ENCODE peak calls at places on chromosomes 13 and 19, in ten cellular contexts. B is PC-3, P is breast epithelium, C is IMR-90, E is esophagus squamous epithelium, G is tibial artery, Q is HL-60, W is MM.1S, V is PC-9, D is neural progenitor cell. A is an unnamed sample.

GRCh38 chr13:50942630-50943311 is 33.2 kb downstream of the RNASEH2B start:
- DNase-seq in B (no peak), P (no peak), C (no peak), E (no peak), G (no peak), Q (no peak), W (no peak), V (no peak), D (no peak), A (no peak)

GRCh38 chr19:36605101-36605838 is at the start of gene ZNF382:
- DNase-seq in B (peak), P (peak), C (peak), E (no peak), G (peak), Q (peak), W (no peak), V (no peak), D (peak), A (peak)

GRCh38 chr13:80824231-80824630 is 483.3 kb upstream of the SPRY2 start:
- DNase-seq in B (peak), P (no peak), C (no peak), E (no peak), G (no peak), Q (no peak), W (no peak), V (no peak), D (no peak), A (no peak)

GRCh38 chr13:51797664-51798488 is 6.1 kb downstream of the DHRS12 start:
- DNase-seq in B (peak), P (peak), C (peak), E (no peak), G (no peak), Q (no peak), W (peak), V (peak), D (peak), A (peak)

GRCh38 chr13:111846396-111847174 is 220.4 kb upstream of the SOX1 start:
- DNase-seq in B (no peak), P (no peak), C (no peak), E (no peak), G (no peak), Q (no peak), W (no peak), V (no peak), D (no peak), A (no peak)

GRCh38 chr19:29872224-29872731 is 60.5 kb downstream of the CCNE1 start:
- DNase-seq in B (no peak), P (no peak), C (no peak), E (no peak), G (no peak), Q (no peak), W (no peak), V (no peak), D (peak), A (no peak)

GRCh38 chr19:50513746-50514345 is at the start of gene ASPDH:
- DNase-seq in B (no peak), P (no peak), C (no peak), E (no peak), G (no peak), Q (no peak), W (no peak), V (no peak), D (peak), A (no peak)

GRCh38 chr13:101127741-101128353 is 288.5 kb downstream of the NALCN start:
- DNase-seq in B (peak), P (no peak), C (peak), E (no peak), G (no peak), Q (no peak), W (peak), V (no peak), D (peak), A (no peak)

GRCh38 chr13:36531746-36532486 is 99.6 kb downstream of the CCNA1 start:
- DNase-seq in B (peak), P (no peak), C (no peak), E (no peak), G (no peak), Q (peak), W (no peak), V (no peak), D (no peak), A (no peak)

GRCh38 chr13:99062593-99062992 is 84.7 kb upstream of the DOCK9 start:
- DNase-seq in B (peak), P (peak), C (peak), E (no peak), G (peak), Q (no peak), W (no peak), V (no peak), D (no peak), A (no peak)

GRCh38 chr13:44116562-44117315 is 237.0 kb downstream of the LACC1 start:
- DNase-seq in B (no peak), P (no peak), C (peak), E (no peak), G (no peak), Q (no peak), W (no peak), V (no peak), D (no peak), A (no peak)

GRCh38 chr13:84563611-84564010 is 681.3 kb upstream of the SLITRK1 start:
- DNase-seq in B (no peak), P (no peak), C (no peak), E (no peak), G (no peak), Q (no peak), W (no peak), V (no peak), D (no peak), A (no peak)

GRCh38 chr13:29624997-29625396 is 29.5 kb upstream of the SLC7A1 start:
- DNase-seq in B (no peak), P (no peak), C (no peak), E (no peak), G (no peak), Q (no peak), W (no peak), V (no peak), D (no peak), A (no peak)

GRCh38 chr13:27194895-27195764 is 23.5 kb upstream of the USP12 start:
- DNase-seq in B (peak), P (no peak), C (peak), E (no peak), G (no peak), Q (no peak), W (no peak), V (peak), D (peak), A (no peak)

GRCh38 chr13:35675651-35676050 is 199.2 kb upstream of the MAB21L1 start:
- DNase-seq in B (no peak), P (no peak), C (no peak), E (no peak), G (no peak), Q (no peak), W (no peak), V (no peak), D (no peak), A (no peak)

GRCh38 chr19:30268601-30269000 is 103.6 kb upstream of the ZNF536 start:
- DNase-seq in B (no peak), P (no peak), C (no peak), E (no peak), G (no peak), Q (no peak), W (no peak), V (no peak), D (no peak), A (no peak)

GRCh38 chr19:17347361-17347760 is 10.0 kb downstream of the GTPBP3 start:
- DNase-seq in B (no peak), P (no peak), C (peak), E (no peak), G (no peak), Q (no peak), W (no peak), V (no peak), D (no peak), A (no peak)

GRCh38 chr19:35644987-35645679 is 3.0 kb upstream of the COX6B1 start:
- DNase-seq in B (peak), P (peak), C (peak), E (no peak), G (peak), Q (peak), W (peak), V (no peak), D (peak), A (peak)

GRCh38 chr13:31204592-31204991 is 4.8 kb downstream of the B3GLCT start:
- DNase-seq in B (peak), P (no peak), C (peak), E (no peak), G (no peak), Q (no peak), W (no peak), V (peak), D (no peak), A (no peak)

GRCh38 chr19:15666883-15667282 is 6.0 kb upstream of the CYP4F12 start:
- DNase-seq in B (no peak), P (no peak), C (no peak), E (no peak), G (no peak), Q (peak), W (no peak), V (no peak), D (no peak), A (peak)

GRCh38 chr13:99215466-99215865 is 14.8 kb downstream of the UBAC2 start:
- DNase-seq in B (no peak), P (no peak), C (no peak), E (no peak), G (no peak), Q (no peak), W (no peak), V (no peak), D (no peak), A (no peak)

GRCh38 chr13:77831870-77832269 is 86.8 kb downstream of the EDNRB start:
- DNase-seq in B (no peak), P (no peak), C (no peak), E (no peak), G (no peak), Q (no peak), W (no peak), V (no peak), D (no peak), A (no peak)

GRCh38 chr13:72186730-72187422 is 319.9 kb upstream of the DACH1 start:
- DNase-seq in B (peak), P (peak), C (no peak), E (no peak), G (no peak), Q (no peak), W (no peak), V (no peak), D (no peak), A (peak)

GRCh38 chr13:41039746-41040145 is 20.6 kb upstream of the ELF1 start:
- DNase-seq in B (no peak), P (no peak), C (no peak), E (no peak), G (no peak), Q (no peak), W (no peak), V (no peak), D (no peak), A (no peak)

GRCh38 chr19:16608290-16608704 is 19.7 kb downstream of the MED26 start:
- DNase-seq in B (peak), P (no peak), C (peak), E (no peak), G (peak), Q (no peak), W (no peak), V (no peak), D (no peak), A (peak)

GRCh38 chr19:28481674-28482073 is 731.3 kb downstream of the UQCRFS1 start:
- DNase-seq in B (no peak), P (no peak), C (no peak), E (no peak), G (no peak), Q (no peak), W (no peak), V (no peak), D (no peak), A (no peak)

GRCh38 chr19:56136362-56136761 is 4.7 kb upstream of the ZNF444 start:
- DNase-seq in B (no peak), P (no peak), C (no peak), E (no peak), G (no peak), Q (no peak), W (peak), V (no peak), D (peak), A (no peak)

GRCh38 chr13:99367663-99368448 is 60.7 kb upstream of the GPR183 start:
- DNase-seq in B (no peak), P (no peak), C (no peak), E (no peak), G (no peak), Q (no peak), W (no peak), V (no peak), D (no peak), A (no peak)

GRCh38 chr19:32339988-32340874 is 5.2 kb upstream of the ZNF507 start:
- DNase-seq in B (peak), P (no peak), C (peak), E (no peak), G (peak), Q (no peak), W (peak), V (no peak), D (peak), A (peak)

GRCh38 chr13:37446503-37446902 is 152.1 kb downstream of the POSTN start:
- DNase-seq in B (peak), P (no peak), C (peak), E (no peak), G (peak), Q (no peak), W (no peak), V (no peak), D (no peak), A (no peak)

GRCh38 chr19:55677572-55678028 is 2.6 kb downstream of the EPN1 start:
- DNase-seq in B (no peak), P (no peak), C (no peak), E (no peak), G (no peak), Q (no peak), W (no peak), V (no peak), D (no peak), A (no peak)

GRCh38 chr19:37955986-37956385 is 49.0 kb downstream of the SIPA1L3 start:
- DNase-seq in B (no peak), P (no peak), C (no peak), E (no peak), G (no peak), Q (no peak), W (no peak), V (no peak), D (no peak), A (no peak)

GRCh38 chr19:39296906-39297305 is 699 bp downstream of the IFNL1 start:
- DNase-seq in B (no peak), P (no peak), C (no peak), E (no peak), G (no peak), Q (no peak), W (no peak), V (no peak), D (no peak), A (no peak)

GRCh38 chr19:35011737-35012682 is 11.9 kb downstream of the GRAMD1A start:
- DNase-seq in B (no peak), P (no peak), C (no peak), E (no peak), G (no peak), Q (no peak), W (no peak), V (no peak), D (no peak), A (no peak)

GRCh38 chr13:100363351-100363750 is 225.2 kb downstream of the GGACT start:
- DNase-seq in B (no peak), P (no peak), C (peak), E (no peak), G (no peak), Q (no peak), W (no peak), V (peak), D (no peak), A (no peak)

GRCh38 chr19:4516199-4516938 is 1.9 kb downstream of the PLIN4 start:
- DNase-seq in B (no peak), P (no peak), C (no peak), E (no peak), G (no peak), Q (no peak), W (no peak), V (no peak), D (no peak), A (no peak)

GRCh38 chr19:18559685-18560084 is 2.0 kb downstream of the KXD1 start:
- DNase-seq in B (no peak), P (no peak), C (no peak), E (no peak), G (no peak), Q (no peak), W (no peak), V (no peak), D (no peak), A (no peak)
- H3K27ac ChIP-seq in B (no peak), P (peak), C (no peak), E (peak), G (peak), Q (no peak), W (no peak), V (no peak), D (no peak), A (peak)

GRCh38 chr19:6674868-6675305 is 4.9 kb upstream of the TNFSF14 start:
- DNase-seq in B (peak), P (peak), C (peak), E (no peak), G (peak), Q (peak), W (peak), V (peak), D (peak), A (peak)
- TF ChIP-seq CTCF in B (peak), P (no peak), C (no peak), E (no peak), G (no peak), Q (peak), W (peak), V (no peak), D (no peak), A (no peak)

DNA sequence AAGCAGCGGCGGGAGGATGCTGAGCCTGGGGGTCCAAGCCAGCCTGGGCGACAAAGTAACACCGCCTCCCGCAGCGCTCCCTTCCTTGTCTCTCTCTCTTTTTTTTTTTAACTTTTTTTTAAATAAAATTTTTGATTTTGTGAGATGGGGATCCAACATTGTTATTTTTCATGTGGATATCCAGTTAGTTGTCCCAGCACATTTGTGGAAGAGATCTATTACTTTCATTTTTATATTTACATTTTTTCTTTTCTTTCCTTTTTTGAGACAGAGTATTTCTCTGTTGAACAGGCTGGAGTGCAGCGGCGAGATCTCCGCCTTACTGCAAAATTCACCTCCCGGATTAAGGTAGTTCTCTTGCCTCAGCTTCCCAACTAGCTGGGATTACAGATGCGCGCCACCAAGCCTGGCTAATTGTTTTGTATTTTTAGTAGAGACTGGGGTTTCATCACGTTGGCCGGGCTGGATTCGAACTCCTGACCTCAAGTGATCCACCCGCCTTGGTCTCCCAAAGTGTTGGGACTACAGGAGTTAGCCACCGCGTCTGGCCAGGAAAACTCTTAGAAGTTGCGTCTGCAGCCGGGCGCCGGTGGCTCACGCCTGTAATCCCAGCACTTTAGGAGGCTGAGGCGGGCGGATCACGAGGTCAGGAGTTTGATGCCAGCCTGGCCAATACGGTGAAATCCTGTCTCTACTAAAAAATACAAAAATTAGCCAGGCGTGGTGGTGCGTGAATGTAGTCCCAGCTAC is 19.4 kb downstream of the ZNF816 start:
- DNase-seq in B (no peak), P (no peak), C (no peak), E (no peak), G (no peak), Q (no peak), W (no peak), V (no peak), D (no peak), A (no peak)
- H3K27ac ChIP-seq in B (peak), P (peak), C (peak), E (peak), G (peak), Q (no peak), W (no peak), V (no peak), D (no peak), A (peak)

GRCh38 chr19:43652546-43652874 is 12.9 kb upstream of the CADM4 start:
- DNase-seq in B (no peak), P (no peak), C (no peak), E (no peak), G (no peak), Q (no peak), W (no peak), V (no peak), D (no peak), A (no peak)
- TF ChIP-seq CTCF in B (no peak), P (no peak), C (no peak), E (no peak), G (no peak), Q (no peak), W (no peak), V (peak), D (no peak), A (no peak)

DNA sequence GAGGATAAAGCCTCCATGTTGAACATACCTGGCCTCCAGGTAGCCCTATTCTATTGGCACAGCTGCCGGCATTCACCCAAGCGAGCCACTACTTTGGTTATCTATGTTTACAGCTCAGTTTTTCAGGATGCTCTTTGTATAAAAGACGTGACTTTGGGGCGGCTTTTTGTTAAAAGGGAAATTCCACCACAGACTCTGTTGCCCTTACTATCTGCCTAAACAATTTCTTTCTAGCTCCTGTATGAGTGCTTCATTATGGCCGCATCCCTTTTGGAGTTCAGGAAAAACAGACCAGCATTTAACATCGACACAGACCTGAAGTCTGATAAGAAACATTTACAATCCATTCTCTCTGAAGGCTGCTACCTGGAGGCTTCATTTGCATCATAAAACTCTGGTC is 9.1 kb upstream of the IGSF23 start:
- DNase-seq in B (no peak), P (no peak), C (no peak), E (no peak), G (no peak), Q (no peak), W (no peak), V (no peak), D (no peak), A (no peak)
- H3K27ac ChIP-seq in B (no peak), P (no peak), C (peak), E (no peak), G (no peak), Q (no peak), W (no peak), V (no peak), D (no peak), A (no peak)

DNA sequence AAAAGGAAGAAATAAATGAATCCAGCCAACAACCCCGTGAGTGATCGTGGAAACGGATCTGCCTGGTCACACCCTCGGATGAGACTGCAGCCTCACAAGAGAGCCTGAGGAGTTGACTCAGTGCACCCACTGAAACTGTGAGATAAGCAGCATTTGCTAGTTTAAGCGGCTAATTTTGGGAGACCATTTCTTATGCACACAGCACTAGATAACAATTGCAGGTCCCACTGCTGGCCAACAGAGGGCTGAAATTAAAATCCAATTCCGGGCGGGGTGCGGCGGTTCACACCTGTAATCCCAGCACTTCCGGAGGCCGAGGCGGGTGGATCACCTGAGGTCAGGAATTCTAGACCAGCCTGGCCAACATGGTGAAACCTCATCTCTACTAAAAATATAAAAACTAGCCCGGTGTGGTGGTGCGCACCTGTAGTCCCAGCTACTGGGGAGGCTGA is 3.6 kb downstream of the UQCR11 start:
- DNase-seq in B (peak), P (no peak), C (no peak), E (no peak), G (no peak), Q (no peak), W (peak), V (no peak), D (no peak), A (no peak)
- TF ChIP-seq CTCF in B (no peak), P (no peak), C (peak), E (no peak), G (no peak), Q (no peak), W (peak), V (peak), D (peak), A (peak)

GRCh38 chr13:110520431-110521295 is 40.9 kb downstream of the RAB20 start:
- DNase-seq in B (no peak), P (peak), C (peak), E (no peak), G (peak), Q (peak), W (no peak), V (no peak), D (no peak), A (peak)

GRCh38 chr13:110521296-110521680 is 40.2 kb downstream of the RAB20 start:
- DNase-seq in B (no peak), P (no peak), C (no peak), E (no peak), G (no peak), Q (no peak), W (no peak), V (no peak), D (no peak), A (no peak)

GRCh38 chr13:110523180-110523579 is 38.3 kb downstream of the RAB20 start:
- DNase-seq in B (no peak), P (no peak), C (no peak), E (no peak), G (no peak), Q (no peak), W (no peak), V (no peak), D (no peak), A (no peak)

GRCh38 chr13:110523838-110524237 is 37.7 kb downstream of the RAB20 start:
- DNase-seq in B (no peak), P (no peak), C (no peak), E (no peak), G (no peak), Q (no peak), W (no peak), V (no peak), D (no peak), A (no peak)

GRCh38 chr13:110521946-110522345 is 39.6 kb downstream of the RAB20 start:
- DNase-seq in B (no peak), P (no peak), C (no peak), E (no peak), G (no peak), Q (peak), W (no peak), V (no peak), D (no peak), A (no peak)
- H3K27ac ChIP-seq in B (no peak), P (no peak), C (no peak), E (peak), G (peak), Q (peak), W (no peak), V (no peak), D (no peak), A (peak)

A was measured in transverse colon.